ENCODE peak calls at places on chromosomes 3 and 15, in five cellular contexts. One of them, this sample, is unnamed.

GRCh38 chr15:63588826-63589225 is 8.4 kb upstream of the FBXL22 start:
- DNase-seq in sciatic nerve: no peak
- DNase-seq in heart right ventricle: no peak
- DNase-seq in CD4-positive, alpha-beta T cell: no peak
- DNase-seq in aorta: no peak
- DNase-seq in this sample: peak; percentile 21

GRCh38 chr3:110341047-110341446 is 730.6 kb upstream of the NECTIN3 start:
- DNase-seq in sciatic nerve: no peak
- DNase-seq in heart right ventricle: no peak
- DNase-seq in CD4-positive, alpha-beta T cell: no peak
- DNase-seq in aorta: no peak
- DNase-seq in this sample: no peak

GRCh38 chr15:39300451-39301153 is 280.3 kb upstream of the THBS1 start:
- DNase-seq in sciatic nerve: no peak
- DNase-seq in heart right ventricle: no peak
- DNase-seq in CD4-positive, alpha-beta T cell: no peak
- DNase-seq in aorta: no peak
- DNase-seq in this sample: peak; percentile 14

GRCh38 chr3:152737021-152737908 is 97.7 kb upstream of the P2RY1 start:
- DNase-seq in sciatic nerve: no peak
- DNase-seq in heart right ventricle: peak; percentile 11
- DNase-seq in CD4-positive, alpha-beta T cell: no peak
- DNase-seq in aorta: no peak
- DNase-seq in this sample: no peak

GRCh38 chr3:111303760-111304159 is 232.1 kb downstream of the NECTIN3 start:
- DNase-seq in sciatic nerve: no peak
- DNase-seq in heart right ventricle: no peak
- DNase-seq in CD4-positive, alpha-beta T cell: no peak
- DNase-seq in aorta: no peak
- DNase-seq in this sample: no peak

GRCh38 chr3:131705558-131706051 is 202.8 kb upstream of the MRPL3 start:
- DNase-seq in sciatic nerve: no peak
- DNase-seq in heart right ventricle: no peak
- DNase-seq in CD4-positive, alpha-beta T cell: no peak
- DNase-seq in aorta: no peak
- DNase-seq in this sample: peak; percentile 84

GRCh38 chr15:98712845-98713584 is 64.7 kb downstream of the IGF1R start:
- DNase-seq in sciatic nerve: no peak
- DNase-seq in heart right ventricle: no peak
- DNase-seq in CD4-positive, alpha-beta T cell: no peak
- DNase-seq in aorta: no peak
- DNase-seq in this sample: no peak

GRCh38 chr3:122893754-122894668 is 99.1 kb downstream of the SLC49A4 start:
- DNase-seq in sciatic nerve: no peak
- DNase-seq in heart right ventricle: peak; percentile 38
- DNase-seq in CD4-positive, alpha-beta T cell: no peak
- DNase-seq in aorta: no peak
- DNase-seq in this sample: no peak

GRCh38 chr3:14410501-14411165 is 8.2 kb downstream of the SLC6A6 start:
- DNase-seq in sciatic nerve: no peak
- DNase-seq in heart right ventricle: no peak
- DNase-seq in CD4-positive, alpha-beta T cell: no peak
- DNase-seq in aorta: peak; percentile 87
- DNase-seq in this sample: peak; percentile 98

GRCh38 chr3:18747383-18747782 is 322.2 kb upstream of the SATB1 start:
- DNase-seq in sciatic nerve: no peak
- DNase-seq in heart right ventricle: peak; percentile 7
- DNase-seq in CD4-positive, alpha-beta T cell: no peak
- DNase-seq in aorta: peak; percentile 52
- DNase-seq in this sample: no peak

GRCh38 chr15:43225201-43225949 is 4.6 kb upstream of the EPB42 start:
- DNase-seq in sciatic nerve: no peak
- DNase-seq in heart right ventricle: peak; percentile 35
- DNase-seq in CD4-positive, alpha-beta T cell: peak; percentile 25
- DNase-seq in aorta: no peak
- DNase-seq in this sample: peak; percentile 29

GRCh38 chr3:153958635-153959320 is 162.4 kb upstream of the ARHGEF26 start:
- DNase-seq in sciatic nerve: no peak
- DNase-seq in heart right ventricle: no peak
- DNase-seq in CD4-positive, alpha-beta T cell: no peak
- DNase-seq in aorta: no peak
- DNase-seq in this sample: no peak

GRCh38 chr3:173622156-173622555 is 224.6 kb downstream of the NLGN1 start:
- DNase-seq in sciatic nerve: no peak
- DNase-seq in heart right ventricle: no peak
- DNase-seq in CD4-positive, alpha-beta T cell: no peak
- DNase-seq in aorta: no peak
- DNase-seq in this sample: no peak

GRCh38 chr15:88388702-88389101 is 78.5 kb downstream of the MRPL46 start:
- DNase-seq in sciatic nerve: no peak
- DNase-seq in heart right ventricle: no peak
- DNase-seq in CD4-positive, alpha-beta T cell: no peak
- DNase-seq in aorta: no peak
- DNase-seq in this sample: no peak

GRCh38 chr3:126313166-126313565 is 44.0 kb downstream of the KLF15 start:
- DNase-seq in sciatic nerve: no peak
- DNase-seq in heart right ventricle: no peak
- DNase-seq in CD4-positive, alpha-beta T cell: no peak
- DNase-seq in aorta: no peak
- DNase-seq in this sample: no peak

GRCh38 chr3:184176377-184177330 is 2.0 kb downstream of the AP2M1 start:
- DNase-seq in sciatic nerve: peak; percentile 82
- DNase-seq in heart right ventricle: peak; percentile 77
- DNase-seq in CD4-positive, alpha-beta T cell: no peak
- DNase-seq in aorta: peak; percentile 86
- DNase-seq in this sample: peak; percentile 98

GRCh38 chr3:50609743-50610085 is 1.9 kb downstream of the CISH start:
- DNase-seq in sciatic nerve: no peak
- DNase-seq in heart right ventricle: no peak
- DNase-seq in CD4-positive, alpha-beta T cell: no peak
- DNase-seq in aorta: no peak
- DNase-seq in this sample: no peak

GRCh38 chr15:97893988-97894387 is 66.5 kb upstream of the ARRDC4 start:
- DNase-seq in sciatic nerve: no peak
- DNase-seq in heart right ventricle: no peak
- DNase-seq in CD4-positive, alpha-beta T cell: no peak
- DNase-seq in aorta: no peak
- DNase-seq in this sample: no peak

GRCh38 chr3:43362961-43363360 is 76.6 kb downstream of the SNRK start:
- DNase-seq in sciatic nerve: no peak
- DNase-seq in heart right ventricle: no peak
- DNase-seq in CD4-positive, alpha-beta T cell: no peak
- DNase-seq in aorta: peak; percentile 9
- DNase-seq in this sample: no peak

GRCh38 chr3:83039422-83039821 is 1278.0 kb upstream of the GBE1 start:
- DNase-seq in sciatic nerve: no peak
- DNase-seq in heart right ventricle: no peak
- DNase-seq in CD4-positive, alpha-beta T cell: no peak
- DNase-seq in aorta: no peak
- DNase-seq in this sample: peak; percentile 46

GRCh38 chr15:79089890-79090486 is 592 bp downstream of the RASGRF1 start:
- DNase-seq in sciatic nerve: no peak
- DNase-seq in heart right ventricle: no peak
- DNase-seq in CD4-positive, alpha-beta T cell: no peak
- DNase-seq in aorta: no peak
- DNase-seq in this sample: no peak

GRCh38 chr3:60594025-60594424 is 657.2 kb downstream of the FHIT start:
- DNase-seq in sciatic nerve: peak; percentile 83
- DNase-seq in heart right ventricle: peak; percentile 72
- DNase-seq in CD4-positive, alpha-beta T cell: no peak
- DNase-seq in aorta: peak; percentile 79
- DNase-seq in this sample: no peak

GRCh38 chr15:67097893-67098740 is 32.7 kb downstream of the SMAD3 start:
- DNase-seq in sciatic nerve: no peak
- DNase-seq in heart right ventricle: no peak
- DNase-seq in CD4-positive, alpha-beta T cell: peak; percentile 34
- DNase-seq in aorta: peak; percentile 75
- DNase-seq in this sample: peak; percentile 61

GRCh38 chr15:73927003-73927475 is 777 bp downstream of the LOXL1 start:
- DNase-seq in sciatic nerve: peak; percentile 77
- DNase-seq in heart right ventricle: peak; percentile 56
- DNase-seq in CD4-positive, alpha-beta T cell: peak; percentile 28
- DNase-seq in aorta: peak; percentile 79
- DNase-seq in this sample: peak; percentile 52

GRCh38 chr3:127551178-127551577 is 39.4 kb downstream of the TPRA1 start:
- DNase-seq in sciatic nerve: no peak
- DNase-seq in heart right ventricle: no peak
- DNase-seq in CD4-positive, alpha-beta T cell: no peak
- DNase-seq in aorta: no peak
- DNase-seq in this sample: no peak

GRCh38 chr15:80929689-80930088 is 59.9 kb downstream of the MESD start:
- DNase-seq in sciatic nerve: no peak
- DNase-seq in heart right ventricle: no peak
- DNase-seq in CD4-positive, alpha-beta T cell: no peak
- DNase-seq in aorta: no peak
- DNase-seq in this sample: no peak

GRCh38 chr3:42190701-42191442 is 75.1 kb downstream of the CCK start:
- DNase-seq in sciatic nerve: peak; percentile 82
- DNase-seq in heart right ventricle: peak; percentile 72
- DNase-seq in CD4-positive, alpha-beta T cell: peak; percentile 56
- DNase-seq in aorta: peak; percentile 68
- DNase-seq in this sample: peak; percentile 51

GRCh38 chr3:128567141-128567540 is 74.1 kb upstream of the GATA2 start:
- DNase-seq in sciatic nerve: no peak
- DNase-seq in heart right ventricle: no peak
- DNase-seq in CD4-positive, alpha-beta T cell: no peak
- DNase-seq in aorta: no peak
- DNase-seq in this sample: no peak

GRCh38 chr3:43638594-43639447 is 17.0 kb upstream of the ANO10 start:
- DNase-seq in sciatic nerve: no peak
- DNase-seq in heart right ventricle: no peak
- DNase-seq in CD4-positive, alpha-beta T cell: no peak
- DNase-seq in aorta: no peak
- DNase-seq in this sample: peak; percentile 79

GRCh38 chr3:123229145-123229544 is 27.4 kb downstream of the SEC22A start:
- DNase-seq in sciatic nerve: no peak
- DNase-seq in heart right ventricle: no peak
- DNase-seq in CD4-positive, alpha-beta T cell: no peak
- DNase-seq in aorta: no peak
- DNase-seq in this sample: peak; percentile 9

GRCh38 chr15:48073881-48074280 is 46.9 kb upstream of the SLC24A5 start:
- DNase-seq in sciatic nerve: no peak
- DNase-seq in heart right ventricle: no peak
- DNase-seq in CD4-positive, alpha-beta T cell: no peak
- DNase-seq in aorta: no peak
- DNase-seq in this sample: no peak

GRCh38 chr15:101203029-101203428 is 48.8 kb downstream of the CHSY1 start:
- DNase-seq in sciatic nerve: no peak
- DNase-seq in heart right ventricle: no peak
- DNase-seq in CD4-positive, alpha-beta T cell: no peak
- DNase-seq in aorta: no peak
- DNase-seq in this sample: no peak

GRCh38 chr3:69671082-69671952 is 67.9 kb upstream of the MITF start:
- DNase-seq in sciatic nerve: no peak
- DNase-seq in heart right ventricle: peak; percentile 51
- DNase-seq in CD4-positive, alpha-beta T cell: no peak
- DNase-seq in aorta: no peak
- DNase-seq in this sample: no peak

GRCh38 chr3:11482024-11482423 is 161.7 kb downstream of the VGLL4 start:
- DNase-seq in sciatic nerve: peak; percentile 90
- DNase-seq in heart right ventricle: peak; percentile 82
- DNase-seq in CD4-positive, alpha-beta T cell: no peak
- DNase-seq in aorta: peak; percentile 77
- DNase-seq in this sample: no peak

GRCh38 chr3:183924543-183924942 is 39.9 kb upstream of the PARL start:
- DNase-seq in sciatic nerve: no peak
- DNase-seq in heart right ventricle: no peak
- DNase-seq in CD4-positive, alpha-beta T cell: no peak
- DNase-seq in aorta: no peak
- DNase-seq in this sample: no peak

GRCh38 chr15:62624541-62625399 is 417.8 kb upstream of the TPM1 start:
- DNase-seq in sciatic nerve: no peak
- DNase-seq in heart right ventricle: peak; percentile 14
- DNase-seq in CD4-positive, alpha-beta T cell: no peak
- DNase-seq in aorta: no peak
- DNase-seq in this sample: peak; percentile 76

GRCh38 chr3:173685471-173685870 is 287.9 kb downstream of the NLGN1 start:
- DNase-seq in sciatic nerve: no peak
- DNase-seq in heart right ventricle: no peak
- DNase-seq in CD4-positive, alpha-beta T cell: no peak
- DNase-seq in aorta: no peak
- DNase-seq in this sample: peak; percentile 32

GRCh38 chr3:169660709-169661566 is 2.6 kb downstream of the MECOM start:
- DNase-seq in sciatic nerve: no peak
- DNase-seq in heart right ventricle: peak; percentile 36
- DNase-seq in CD4-positive, alpha-beta T cell: no peak
- DNase-seq in aorta: no peak
- DNase-seq in this sample: no peak

GRCh38 chr3:133805384-133805701 is 272 bp upstream of the SRPRB start:
- DNase-seq in sciatic nerve: no peak
- DNase-seq in heart right ventricle: no peak
- DNase-seq in CD4-positive, alpha-beta T cell: no peak
- DNase-seq in aorta: no peak
- DNase-seq in this sample: no peak

GRCh38 chr3:10531031-10531430 is 25.6 kb upstream of the ATP2B2 start:
- DNase-seq in sciatic nerve: peak; percentile 32
- DNase-seq in heart right ventricle: no peak
- DNase-seq in CD4-positive, alpha-beta T cell: no peak
- DNase-seq in aorta: no peak
- DNase-seq in this sample: no peak